ENCODE peak calls at places on chromosomes 13 and 19, in seven cellular contexts. N is RCC 7860; S is Caki2; W is dermis blood vessel endothelial cell; V is nephron progenitor cell; I is cerebellum; U is CD8-positive, alpha-beta memory T cell. L is an unnamed sample.

GRCh38 chr13:42337808-42338600 is 66.1 kb downstream of the AKAP11 start:
- DNase-seq in I (no peak), S (no peak), U (no peak), V (no peak), N (no peak), W (no peak), L (no peak)

GRCh38 chr19:10392120-10392519 is 11.2 kb downstream of the CDC37 start:
- DNase-seq in I (no peak), S (no peak), N (no peak), U (no peak), W (no peak), V (no peak), L (no peak)

GRCh38 chr13:48214519-48215121 is 18.4 kb upstream of the ITM2B start:
- DNase-seq in V (no peak), I (no peak), U (peak; percentile 5), W (no peak), N (peak; percentile 74), S (peak; percentile 37), L (no peak)

GRCh38 chr19:15702590-15702930 is 25.3 kb upstream of the OR10H2 start:
- DNase-seq in U (no peak), V (no peak), N (no peak), W (peak; percentile 90), I (no peak), S (peak; percentile 73), L (peak; percentile 90)

GRCh38 chr13:75908137-75908536 is 272.0 kb downstream of the LMO7 start:
- DNase-seq in I (peak; percentile 59), V (peak; percentile 14), U (no peak), S (no peak), W (no peak), N (no peak), L (peak; percentile 53)

GRCh38 chr19:3611841-3612240 is 5.2 kb upstream of the TBXA2R start:
- DNase-seq in I (no peak), N (no peak), U (no peak), W (no peak), S (no peak), V (no peak), L (no peak)

GRCh38 chr13:76029088-76029487 is 393.0 kb downstream of the LMO7 start:
- DNase-seq in W (no peak), I (no peak), S (no peak), V (no peak), N (no peak), U (no peak), L (no peak)

GRCh38 chr19:31316201-31316951 is 32.9 kb downstream of the TSHZ3 start:
- DNase-seq in S (no peak), I (no peak), W (no peak), V (no peak), U (no peak), N (no peak), L (peak; percentile 61)

GRCh38 chr13:35879111-35879510 is 252.1 kb downstream of the DCLK1 start:
- DNase-seq in W (no peak), N (no peak), V (no peak), S (no peak), I (no peak), U (no peak), L (no peak)

L was measured in Right ventricle myocardium superior.